ENCODE peak calls at places on chromosomes 16 and 17, in nine cellular contexts. F is heart right ventricle, K is uterus, P is lower leg skin, Z is endothelial cell, V is ovary, W is brain microvascular endothelial cell, D is GM12865, N is mammary epithelial cell. I is an unnamed sample.

GRCh38 chr17:14245002-14245401 is 8.3 kb upstream of the CDRT15 start:
- DNase-seq in F (no peak), K (no peak), P (no peak), Z (no peak), V (no peak), W (no peak), D (no peak), N (no peak), I (no peak)

GRCh38 chr16:17244865-17245264 is 225.9 kb downstream of the XYLT1 start:
- DNase-seq in F (no peak), K (no peak), P (no peak), Z (no peak), V (no peak), W (no peak), D (no peak), N (no peak), I (no peak)

GRCh38 chr17:47239663-47240374 is 13.8 kb upstream of the ITGB3 start:
- DNase-seq in F (peak), K (peak), P (peak), Z (no peak), V (peak), W (peak), D (peak), N (peak), I (no peak)

GRCh38 chr16:89395150-89396142 is 94.9 kb downstream of the ANKRD11 start:
- DNase-seq in F (peak), K (peak), P (peak), Z (no peak), V (peak), W (peak), D (no peak), N (peak), I (no peak)

GRCh38 chr17:15963670-15964110 is 18.8 kb downstream of the ADORA2B start:
- DNase-seq in F (no peak), K (no peak), P (no peak), Z (no peak), V (no peak), W (peak), D (no peak), N (peak), I (no peak)

GRCh38 chr17:27751622-27752490 is 48.5 kb downstream of the NOS2 start:
- DNase-seq in F (no peak), K (no peak), P (no peak), Z (no peak), V (no peak), W (no peak), D (no peak), N (peak), I (no peak)

GRCh38 chr17:82367724-82368524 is 3.6 kb upstream of the UTS2R start:
- DNase-seq in F (no peak), K (no peak), P (no peak), Z (no peak), V (no peak), W (no peak), D (peak), N (no peak), I (no peak)

GRCh38 chr17:59848778-59849177 is 44.0 kb downstream of the TUBD1 start:
- DNase-seq in F (no peak), K (peak), P (peak), Z (no peak), V (peak), W (peak), D (peak), N (peak), I (no peak)

GRCh38 chr16:66295761-66296546 is 70.5 kb upstream of the CDH5 start:
- DNase-seq in F (no peak), K (no peak), P (no peak), Z (no peak), V (no peak), W (no peak), D (no peak), N (no peak), I (no peak)

GRCh38 chr17:65020284-65020683 is 36.3 kb downstream of the GNA13 start:
- DNase-seq in F (no peak), K (no peak), P (no peak), Z (no peak), V (no peak), W (no peak), D (no peak), N (peak), I (no peak)

GRCh38 chr17:9074106-9074505 is 52.8 kb downstream of the NTN1 start:
- DNase-seq in F (no peak), K (no peak), P (peak), Z (no peak), V (no peak), W (no peak), D (no peak), N (no peak), I (no peak)

GRCh38 chr16:66569131-66569530 is 2.9 kb downstream of the CMTM1 start:
- DNase-seq in F (no peak), K (no peak), P (no peak), Z (no peak), V (no peak), W (peak), D (no peak), N (peak), I (no peak)

DNA sequence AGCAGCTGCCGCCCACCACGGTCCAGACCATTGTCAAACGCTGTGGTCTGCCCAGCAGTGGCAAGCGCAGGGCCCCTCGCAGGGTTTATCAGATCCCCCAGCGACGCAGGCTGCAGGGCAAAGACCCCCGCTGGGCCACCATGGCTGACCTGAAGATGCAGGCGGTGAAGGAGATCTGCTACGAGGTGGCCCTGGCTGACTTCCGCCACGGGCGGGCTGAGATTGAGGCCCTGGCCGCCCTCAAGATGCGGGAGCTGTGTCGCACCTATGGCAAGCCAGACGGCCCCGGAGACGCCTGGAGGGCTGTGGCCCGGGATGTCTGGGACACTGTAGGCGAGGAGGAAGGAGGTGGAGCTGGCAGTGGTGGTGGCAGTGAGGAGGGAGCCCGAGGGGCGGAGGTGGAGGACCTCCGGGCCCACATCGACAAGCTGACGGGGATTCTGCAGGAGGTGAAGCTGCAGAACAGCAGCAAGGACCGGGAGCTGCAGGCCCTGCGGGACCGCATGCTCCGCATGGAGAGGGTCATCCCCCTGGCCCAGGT is 13.0 kb downstream of the SLC52A1 start:
- DNase-seq in F (no peak), K (no peak), P (no peak), Z (no peak), V (no peak), W (no peak), D (no peak), N (no peak), I (no peak)
- TF ChIP-seq CTCF in F (no peak), K (no peak), P (no peak), Z (no peak), V (no peak), W (no peak), D (no peak), N (no peak), I (no peak)

DNA sequence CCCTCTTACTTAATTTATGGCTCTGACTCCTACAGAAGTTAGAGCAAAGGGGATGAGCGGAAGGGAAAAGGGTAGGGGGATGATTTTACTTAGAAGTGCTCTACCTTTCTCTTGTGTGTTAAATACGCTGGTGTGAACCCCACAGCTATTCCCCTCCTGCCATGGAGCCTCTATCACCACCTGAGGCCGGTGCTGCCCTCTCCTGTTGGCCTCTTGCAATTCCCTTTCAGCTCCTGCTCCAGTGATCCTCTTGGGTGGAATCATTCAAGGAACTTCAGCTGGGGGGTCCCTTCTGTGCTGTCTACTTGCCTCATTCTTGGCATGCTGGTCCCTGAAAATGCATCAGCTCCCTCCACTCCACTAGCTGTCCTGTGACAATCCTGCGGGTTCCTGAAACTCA is 41.8 kb upstream of the CDH8 start:
- DNase-seq in F (no peak), K (no peak), P (no peak), Z (peak), V (no peak), W (peak), D (peak), N (no peak), I (no peak)
- TF ChIP-seq CTCF in F (no peak), K (no peak), P (no peak), Z (peak), V (no peak), W (peak), D (peak), N (peak), I (peak)

GRCh38 chr17:2090804-2091534 is 36.1 kb downstream of the HIC1 start:
- DNase-seq in F (peak), K (peak), P (peak), Z (peak), V (peak), W (peak), D (peak), N (peak), I (no peak)
- TF ChIP-seq CTCF in F (peak), K (peak), P (no peak), Z (no peak), V (peak), W (peak), D (no peak), N (peak), I (no peak)

DNA sequence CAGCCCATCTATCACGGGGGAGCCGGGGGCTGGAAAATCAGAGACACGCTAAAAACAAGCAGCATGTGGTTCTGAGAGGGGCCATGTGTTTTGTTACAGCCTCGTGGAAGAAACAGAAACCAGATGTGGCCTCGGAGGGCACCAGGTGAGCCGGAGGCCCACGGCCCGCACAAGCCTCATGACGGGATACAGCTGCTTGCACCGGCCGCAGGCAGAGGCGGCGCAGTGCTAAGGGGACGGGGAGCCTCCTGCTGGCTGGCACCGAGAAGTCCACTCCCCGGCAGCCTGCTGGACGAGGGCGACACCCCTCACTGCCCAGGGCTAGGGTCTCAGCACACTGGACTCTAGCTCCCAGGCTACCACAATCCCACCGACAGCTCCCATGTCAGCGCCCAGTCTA is 19.2 kb downstream of the NDUFAF8 start:
- DNase-seq in F (no peak), K (no peak), P (no peak), Z (no peak), V (no peak), W (no peak), D (no peak), N (no peak), I (no peak)
- TF ChIP-seq CTCF in F (no peak), K (no peak), P (no peak), Z (no peak), V (no peak), W (no peak), D (no peak), N (no peak), I (no peak)

DNA sequence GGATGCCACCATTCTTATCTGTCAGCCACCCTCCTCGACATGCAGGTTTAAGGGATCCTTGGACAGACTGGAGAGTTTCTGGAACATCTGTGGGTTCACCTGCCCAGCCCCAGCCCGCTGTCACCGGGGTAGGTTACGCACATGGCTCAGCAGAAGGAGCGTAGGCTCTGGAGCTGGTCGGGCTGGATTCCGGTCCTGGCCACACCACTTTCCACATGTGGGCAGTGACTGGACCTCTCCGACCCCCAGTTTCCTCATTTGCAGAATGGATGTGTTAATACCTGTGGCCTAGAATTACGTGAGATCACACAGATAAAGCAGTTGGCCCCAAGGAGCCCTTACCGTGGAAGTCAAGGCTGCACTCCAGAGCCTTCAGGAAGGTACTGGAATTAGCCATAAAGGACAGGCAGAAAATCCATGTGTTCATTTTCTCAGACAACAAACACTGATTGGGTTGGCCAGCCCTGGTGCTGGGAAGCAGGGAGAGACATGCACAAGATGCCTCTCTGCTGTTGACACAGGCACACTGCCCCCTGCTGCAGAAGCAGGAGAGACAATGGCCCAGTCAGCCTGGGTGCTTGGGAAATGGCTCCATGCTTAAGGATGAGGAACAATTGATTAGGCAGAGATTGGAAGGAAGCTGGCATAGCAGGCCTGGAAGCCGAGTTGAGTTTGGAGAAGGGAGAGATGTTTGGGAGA is 58.8 kb downstream of the SF3B3 start:
- DNase-seq in F (no peak), K (no peak), P (no peak), Z (no peak), V (no peak), W (no peak), D (peak), N (no peak), I (peak)
- TF ChIP-seq CTCF in F (no peak), K (no peak), P (no peak), Z (no peak), V (no peak), W (peak), D (peak), N (peak), I (peak)

GRCh38 chr17:50114849-50115357 is 15.1 kb downstream of the SAMD14 start:
- DNase-seq in F (no peak), K (no peak), P (no peak), Z (peak), V (no peak), W (peak), D (peak), N (peak), I (peak)
- TF ChIP-seq CTCF in F (peak), K (peak), P (no peak), Z (no peak), V (peak), W (peak), D (peak), N (peak), I (peak)

DNA sequence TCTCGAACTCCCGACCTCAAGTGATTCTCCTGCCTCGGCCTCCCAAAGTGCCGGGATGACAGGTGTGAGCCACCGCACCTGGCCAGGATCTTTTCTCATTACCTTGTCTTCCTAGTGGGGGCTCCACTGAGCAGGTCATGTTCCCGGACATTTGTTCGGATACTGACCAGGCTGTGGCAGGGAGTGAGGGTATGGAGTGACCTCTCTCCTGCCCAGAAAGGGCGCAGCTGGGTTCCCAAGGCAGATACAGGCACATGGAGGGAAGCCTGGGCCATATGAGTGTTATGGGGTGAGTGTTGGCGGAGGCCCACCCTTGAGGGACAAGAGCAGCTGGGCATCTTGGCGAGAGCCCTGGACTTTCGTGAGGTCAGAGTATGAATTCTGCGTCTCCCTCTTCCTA is 5.5 kb downstream of the SERPINF1 start:
- DNase-seq in F (no peak), K (no peak), P (no peak), Z (no peak), V (no peak), W (no peak), D (no peak), N (no peak), I (no peak)
- TF ChIP-seq CTCF in F (no peak), K (no peak), P (no peak), Z (no peak), V (no peak), W (peak), D (no peak), N (no peak), I (no peak)

GRCh38 chr17:81322271-81323082 is 27.4 kb upstream of the SLC38A10 start:
- DNase-seq in F (no peak), K (no peak), P (no peak), Z (no peak), V (no peak), W (no peak), D (peak), N (no peak), I (peak)
- TF ChIP-seq CTCF in F (peak), K (peak), P (no peak), Z (no peak), V (no peak), W (peak), D (peak), N (peak), I (peak)

DNA sequence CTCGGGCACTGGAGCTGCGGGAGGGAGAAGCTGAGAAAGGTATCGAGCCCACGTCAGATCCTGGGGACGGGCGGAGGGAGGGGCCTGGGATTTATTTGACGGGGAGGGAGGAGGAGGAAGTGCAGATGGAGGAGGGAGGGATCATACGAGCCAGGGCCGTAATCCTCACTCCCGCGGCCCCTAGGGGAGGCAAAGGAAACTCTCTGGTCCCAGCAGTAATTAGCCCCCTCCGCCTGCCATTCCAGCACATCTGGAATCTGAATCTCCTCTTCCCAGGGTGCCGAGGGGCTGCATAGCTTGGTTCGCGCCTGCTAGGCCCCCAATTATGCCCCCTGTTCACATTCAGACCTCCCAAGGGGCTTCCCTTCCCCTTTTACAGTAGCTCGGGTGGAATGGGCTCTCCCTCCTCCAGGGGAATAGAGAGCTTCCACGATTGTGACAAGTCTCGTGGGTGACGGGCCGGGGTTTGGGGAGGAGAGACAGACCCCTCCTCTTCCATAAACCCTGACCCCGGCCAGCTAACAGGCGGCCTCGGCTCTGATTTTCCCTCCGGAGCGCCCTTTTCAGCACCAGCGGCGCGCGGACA is at the start of gene SEZ6L2:
- DNase-seq in F (peak), K (no peak), P (no peak), Z (peak), V (no peak), W (peak), D (peak), N (peak), I (no peak)
- TF ChIP-seq CTCF in F (peak), K (no peak), P (no peak), Z (peak), V (no peak), W (peak), D (no peak), N (peak), I (no peak)

I was measured in GM13976.